ENCODE peak calls at places on chromosomes 3 and 15, in ten cellular contexts. K is Peyer's patch, N is neural progenitor cell, G is esophagus squamous epithelium, W is stomach, E is adrenal gland, X is GM13976, F is cardiac muscle cell, L is WERI-Rb-1, Y is AG09309. J is an unnamed sample.

GRCh38 chr3:55185380-55185779 is 257.5 kb upstream of the LRTM1 start:
- DNase-seq in X (no peak), E (no peak), F (no peak), W (no peak), Y (no peak), K (no peak), N (no peak), G (no peak), L (no peak), J (peak)

GRCh38 chr3:157142315-157142714 is 17.6 kb downstream of the CCNL1 start:
- DNase-seq in X (no peak), E (no peak), W (no peak), G (no peak), Y (no peak), L (no peak), F (no peak), K (no peak), N (no peak), J (no peak)

GRCh38 chr3:71127052-71127451 is 456.5 kb downstream of the FOXP1 start:
- DNase-seq in F (no peak), G (no peak), N (no peak), E (no peak), W (no peak), Y (no peak), X (no peak), K (no peak), L (no peak), J (no peak)

GRCh38 chr3:127588675-127589577 is 1.6 kb downstream of the TPRA1 start:
- DNase-seq in F (peak), G (no peak), K (no peak), W (no peak), N (peak), E (no peak), X (no peak), L (no peak), Y (peak), J (no peak)

GRCh38 chr3:29976871-29977270 is 629.5 kb upstream of the TGFBR2 start:
- DNase-seq in N (no peak), W (no peak), K (no peak), G (no peak), Y (no peak), L (no peak), E (no peak), F (no peak), X (no peak), J (no peak)

GRCh38 chr15:57706405-57707209 is at the start of gene POLR2M:
- DNase-seq in W (peak), X (peak), L (peak), N (peak), E (peak), G (peak), Y (peak), F (peak), K (peak), J (peak)

GRCh38 chr3:136621628-136622027 is 130.6 kb downstream of the STAG1 start:
- DNase-seq in K (no peak), Y (peak), G (no peak), F (peak), X (no peak), E (no peak), N (no peak), W (no peak), L (no peak), J (no peak)

GRCh38 chr3:46135475-46135874 is 72.6 kb downstream of the CCR1 start:
- DNase-seq in E (no peak), X (no peak), F (no peak), L (no peak), G (no peak), Y (no peak), K (no peak), W (no peak), N (no peak), J (no peak)

GRCh38 chr15:31570591-31570990 is 244.0 kb downstream of the KLF13 start:
- DNase-seq in L (no peak), E (no peak), N (no peak), G (no peak), W (no peak), X (no peak), K (no peak), F (no peak), Y (no peak), J (no peak)

GRCh38 chr3:52145736-52146110 is 8.5 kb downstream of the POC1A start:
- DNase-seq in W (no peak), K (no peak), E (no peak), Y (no peak), L (no peak), X (no peak), N (no peak), F (no peak), G (no peak), J (no peak)

GRCh38 chr15:66369773-66370651 is 13.5 kb upstream of the TIPIN start:
- DNase-seq in N (no peak), Y (no peak), W (no peak), X (peak), F (peak), K (no peak), G (no peak), L (no peak), E (no peak), J (no peak)

GRCh38 chr15:89814112-89814742 is 425 bp downstream of the ANPEP start:
- DNase-seq in G (no peak), L (no peak), Y (no peak), K (no peak), F (peak), E (no peak), X (peak), W (peak), N (peak), J (no peak)

GRCh38 chr3:129162729-129163579 is 2.1 kb upstream of the ISY1 start:
- DNase-seq in F (peak), Y (no peak), G (no peak), N (peak), E (no peak), L (peak), K (no peak), X (no peak), W (no peak), J (no peak)

GRCh38 chr15:24901409-24901808 is 53.4 kb upstream of the SNRPN start:
- DNase-seq in W (no peak), Y (no peak), F (no peak), K (no peak), E (no peak), N (no peak), G (no peak), X (no peak), L (no peak), J (no peak)

GRCh38 chr15:92910451-92910850 is 10.3 kb downstream of the CHD2 start:
- DNase-seq in G (no peak), K (no peak), L (peak), Y (no peak), N (no peak), W (no peak), F (no peak), E (no peak), X (no peak), J (no peak)

GRCh38 chr3:10758304-10759037 is 57.6 kb upstream of the SLC6A11 start:
- DNase-seq in Y (peak), N (peak), G (no peak), X (peak), W (peak), F (peak), L (peak), E (peak), K (peak), J (peak)

GRCh38 chr15:39251413-39252197 is 329.3 kb upstream of the THBS1 start:
- DNase-seq in X (no peak), E (no peak), Y (no peak), K (no peak), G (no peak), F (no peak), W (no peak), L (no peak), N (no peak), J (no peak)

GRCh38 chr3:9715127-9715526 is 11.5 kb downstream of the CPNE9 start:
- DNase-seq in X (no peak), L (no peak), G (no peak), N (peak), F (no peak), W (no peak), E (no peak), K (no peak), Y (no peak), J (no peak)

GRCh38 chr3:39383913-39384664 is 919 bp downstream of the SLC25A38 start:
- DNase-seq in F (peak), W (peak), L (peak), Y (peak), E (peak), K (peak), G (no peak), N (peak), X (peak), J (peak)

GRCh38 chr15:23857028-23857641 is 170.0 kb upstream of the NDN start:
- DNase-seq in L (peak), X (no peak), E (peak), K (peak), G (no peak), Y (no peak), F (peak), N (peak), W (peak), J (no peak)

GRCh38 chr15:49900036-49900435 is 219.0 kb downstream of the ATP8B4 start:
- DNase-seq in L (no peak), X (no peak), W (no peak), E (no peak), Y (no peak), K (no peak), F (peak), N (no peak), G (no peak), J (no peak)

GRCh38 chr3:128555098-128555825 is 62.3 kb upstream of the GATA2 start:
- DNase-seq in W (no peak), X (no peak), L (no peak), G (no peak), E (peak), K (no peak), Y (no peak), N (peak), F (peak), J (no peak)

GRCh38 chr3:149368850-149369497 is 8.5 kb downstream of the TM4SF1 start:
- DNase-seq in K (no peak), G (no peak), Y (no peak), W (no peak), L (no peak), F (peak), E (no peak), X (no peak), N (no peak), J (no peak)

GRCh38 chr3:107979538-107979937 is 111.3 kb downstream of the CD47 start:
- DNase-seq in X (no peak), Y (no peak), L (no peak), K (no peak), E (no peak), F (no peak), N (peak), W (no peak), G (no peak), J (no peak)

GRCh38 chr15:81101894-81102815 is 31.9 kb upstream of the CFAP161 start:
- DNase-seq in E (no peak), K (no peak), N (no peak), G (no peak), X (no peak), W (no peak), F (no peak), Y (no peak), L (no peak), J (no peak)

GRCh38 chr3:99325407-99325806 is 313.0 kb upstream of the COL8A1 start:
- DNase-seq in Y (no peak), F (peak), N (no peak), E (no peak), G (no peak), L (no peak), K (no peak), W (no peak), X (no peak), J (no peak)

GRCh38 chr3:69785769-69786311 is 46.6 kb downstream of the MITF start:
- DNase-seq in N (no peak), K (no peak), F (no peak), Y (no peak), X (no peak), E (no peak), G (no peak), L (no peak), W (no peak), J (no peak)
- TF ChIP-seq CTCF in N (no peak), K (no peak), F (no peak), Y (no peak), X (no peak), E (no peak), G (no peak), L (no peak), W (no peak), J (no peak)

DNA sequence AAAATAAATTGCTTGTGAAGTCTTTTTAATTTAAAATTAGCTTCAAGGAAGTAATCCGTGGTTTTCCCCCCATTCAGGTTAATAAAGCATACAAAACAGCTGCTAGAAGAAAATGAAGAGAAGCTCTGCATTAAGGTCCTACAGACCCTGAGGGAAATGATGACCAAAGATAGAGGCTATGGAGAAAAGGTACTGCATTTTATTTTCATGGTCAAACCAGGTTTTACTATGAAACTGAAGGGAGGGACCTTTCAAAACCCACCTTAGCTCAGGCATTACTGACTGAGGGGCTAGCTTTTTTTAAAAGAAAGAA is 218.5 kb downstream of the ITPR1 start:
- DNase-seq in G (no peak), X (no peak), W (no peak), N (no peak), F (no peak), E (no peak), L (no peak), Y (no peak), K (no peak), J (no peak)
- TF ChIP-seq CTCF in G (no peak), X (no peak), W (no peak), N (no peak), F (no peak), E (no peak), L (no peak), Y (no peak), K (no peak), J (no peak)

GRCh38 chr15:78076231-78077052 is 1.1 kb downstream of the TBC1D2B start:
- DNase-seq in L (peak), E (no peak), N (peak), W (no peak), Y (no peak), F (no peak), X (no peak), K (no peak), G (no peak), J (no peak)

GRCh38 chr15:78075490-78076230 is 1.9 kb downstream of the TBC1D2B start:
- DNase-seq in F (peak), K (peak), W (peak), X (no peak), E (peak), Y (no peak), N (peak), L (no peak), G (no peak), J (no peak)

GRCh38 chr15:78077860-78078187 is 313 bp upstream of the TBC1D2B start:
- DNase-seq in K (no peak), G (no peak), F (no peak), N (no peak), W (no peak), E (no peak), L (no peak), Y (no peak), X (no peak), J (no peak)

GRCh38 chr15:78079296-78080087 is 2.0 kb upstream of the TBC1D2B start:
- DNase-seq in Y (no peak), K (peak), L (no peak), G (no peak), F (no peak), W (no peak), X (no peak), E (no peak), N (no peak), J (no peak)

DNA sequence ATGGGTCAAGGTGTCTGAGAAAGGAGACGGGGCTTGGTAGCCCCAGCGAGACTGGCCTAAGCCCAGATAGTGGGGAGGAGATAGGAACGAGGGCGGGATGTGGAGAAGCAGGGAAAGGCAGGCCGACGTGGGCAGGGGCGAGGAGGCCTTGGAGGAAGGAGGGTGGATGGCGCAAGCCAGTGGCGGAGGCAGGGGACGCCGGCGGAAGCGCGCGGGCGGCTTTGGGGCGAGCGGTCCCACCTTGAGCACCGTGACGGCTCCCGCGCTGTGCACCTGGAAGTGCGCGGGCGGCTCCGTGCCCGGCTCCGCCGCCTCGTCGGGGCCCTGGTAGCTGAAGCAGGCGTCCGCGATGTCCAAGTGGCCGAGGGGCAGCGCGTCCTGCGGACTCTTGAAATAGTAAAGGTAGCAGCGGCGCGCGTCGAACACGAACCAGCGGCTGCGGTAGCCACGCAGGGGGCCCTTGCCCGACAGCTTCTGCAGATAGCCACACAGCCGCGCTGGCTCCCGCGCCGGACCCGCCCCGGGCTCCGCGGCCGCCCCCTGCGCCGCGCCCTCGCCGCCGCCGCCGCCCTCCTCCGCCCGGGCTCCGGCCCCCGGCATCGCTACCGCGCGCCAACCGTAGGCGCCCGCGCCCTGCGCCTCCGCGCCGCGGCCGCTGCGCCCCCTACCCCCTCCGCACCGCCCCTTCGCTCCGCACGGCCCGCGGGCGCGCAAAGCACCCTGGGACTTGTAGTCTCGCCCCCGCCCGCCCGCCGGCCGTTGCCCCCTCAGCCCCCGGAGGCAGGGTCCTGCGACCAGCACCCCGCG is at the start of gene TBC1D2B:
- DNase-seq in K (peak), N (peak), X (peak), W (peak), E (peak), G (no peak), L (peak), F (peak), Y (no peak), J (no peak)
- TF ChIP-seq CTCF in K (no peak), N (peak), X (peak), W (no peak), E (no peak), G (no peak), L (peak), F (no peak), Y (no peak), J (no peak)

DNA sequence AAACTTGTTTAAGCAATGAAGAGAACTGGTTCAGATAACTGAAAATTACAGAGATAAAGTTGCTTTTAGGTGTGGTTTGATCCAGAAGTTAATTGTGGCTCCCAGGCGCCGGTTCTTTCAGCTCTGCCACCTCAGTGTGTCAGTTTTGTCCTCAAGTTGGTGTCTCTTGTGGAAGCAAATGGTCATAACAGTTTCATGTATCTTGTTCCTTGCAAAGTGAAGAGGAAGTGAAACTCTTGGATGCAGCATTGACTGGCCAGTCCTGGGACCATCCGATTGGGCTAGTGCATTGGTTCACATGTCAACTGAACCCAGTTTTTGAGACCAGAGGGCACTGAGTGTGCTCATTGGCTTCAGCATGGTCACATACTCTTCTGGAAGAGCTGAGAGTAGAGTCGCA is 181.4 kb upstream of the GRM7 start:
- DNase-seq in X (peak), E (no peak), G (no peak), Y (no peak), F (no peak), N (no peak), L (no peak), K (no peak), W (no peak), J (no peak)
- TF ChIP-seq CTCF in X (no peak), E (no peak), G (no peak), Y (no peak), F (no peak), N (no peak), L (no peak), K (no peak), W (no peak), J (no peak)